ENCODE peak calls at places on chromosomes 6 and 20, in six cellular contexts. Z, C, H, Q, L and O are unnamed samples.

GRCh38 chr6:17884501-17885039 is 102.9 kb downstream of the KIF13A start:
- DNase-seq in L (no peak), C (no peak), H (no peak), Z (no peak), Q (no peak), O (no peak)

GRCh38 chr20:58690851-58691250 is 1.7 kb upstream of the NPEPL1 start:
- DNase-seq in C (no peak), H (no peak), Z (peak; percentile 24), Q (peak; percentile 22), L (no peak), O (no peak)

GRCh38 chr6:156886409-156886808 is 109.2 kb downstream of the ARID1B start:
- DNase-seq in Z (peak; percentile 52), L (no peak), Q (no peak), H (peak; percentile 54), C (peak; percentile 45), O (no peak)

GRCh38 chr6:139753198-139753861 is 378.9 kb upstream of the CITED2 start:
- DNase-seq in C (no peak), L (no peak), H (no peak), Q (peak; percentile 77), Z (no peak), O (no peak)

GRCh38 chr6:6843057-6843627 is 254.6 kb downstream of the LY86 start:
- DNase-seq in L (no peak), H (no peak), Z (no peak), Q (peak; percentile 58), C (no peak), O (no peak)

GRCh38 chr20:3572151-3572550 is 91.0 kb downstream of the GFRA4 start:
- DNase-seq in L (no peak), Z (no peak), C (peak; percentile 24), Q (peak; percentile 36), H (no peak), O (no peak)

GRCh38 chr20:5735845-5736530 is 14.2 kb upstream of the SHLD1 start:
- DNase-seq in Q (peak; percentile 49), L (no peak), H (no peak), C (no peak), Z (no peak), O (no peak)

GRCh38 chr6:1810880-1811279 is 201.2 kb downstream of the FOXC1 start:
- DNase-seq in Q (no peak), Z (no peak), L (no peak), C (no peak), H (no peak), O (no peak)

GRCh38 chr6:131033631-131034030 is 29.4 kb downstream of the EPB41L2 start:
- DNase-seq in Z (no peak), Q (no peak), C (no peak), H (no peak), L (no peak), O (no peak)

GRCh38 chr6:125994659-125995488 is 8.5 kb downstream of the TRMT11 start:
- DNase-seq in H (no peak), L (no peak), Z (no peak), Q (no peak), C (no peak), O (no peak)

GRCh38 chr6:14046476-14047068 is 71.0 kb upstream of the CD83 start:
- DNase-seq in C (peak; percentile 57), H (no peak), Q (peak; percentile 48), Z (peak; percentile 54), L (peak; percentile 32), O (no peak)

GRCh38 chr6:75351570-75351969 is 67.0 kb upstream of the TMEM30A start:
- DNase-seq in Q (no peak), C (no peak), Z (no peak), H (no peak), L (no peak), O (no peak)

GRCh38 chr6:332671-333070 is 40.4 kb downstream of the DUSP22 start:
- DNase-seq in Q (peak; percentile 70), Z (no peak), H (no peak), L (no peak), C (peak; percentile 77), O (no peak)

GRCh38 chr6:99588618-99589289 is 17.9 kb upstream of the PRDM13 start:
- DNase-seq in Q (peak; percentile 59), C (peak; percentile 72), L (peak; percentile 78), Z (peak; percentile 81), H (no peak), O (peak; percentile 78)

GRCh38 chr20:25045343-25045712 is 12.6 kb downstream of the ACSS1 start:
- DNase-seq in Z (peak; percentile 22), H (no peak), Q (no peak), C (no peak), L (no peak), O (peak; percentile 97)

GRCh38 chr6:29762051-29762450 is 38.8 kb downstream of the HLA-F start:
- DNase-seq in Z (no peak), H (no peak), Q (no peak), L (no peak), C (no peak), O (no peak)

GRCh38 chr6:155872961-155873360 is 417.3 kb upstream of the NOX3 start:
- DNase-seq in H (no peak), L (no peak), Z (no peak), Q (no peak), C (no peak), O (no peak)

GRCh38 chr6:14635933-14636599 is 518.5 kb downstream of the CD83 start:
- DNase-seq in C (no peak), Z (no peak), H (no peak), Q (no peak), L (no peak), O (no peak)

GRCh38 chr6:96542702-96543101 is 20.2 kb upstream of the FHL5 start:
- DNase-seq in C (no peak), Z (no peak), Q (no peak), L (no peak), H (no peak), O (no peak)

GRCh38 chr6:36326351-36326995 is 10.2 kb downstream of the BNIP5 start:
- DNase-seq in C (no peak), H (peak; percentile 44), Q (peak; percentile 27), Z (no peak), L (no peak), O (no peak)

GRCh38 chr6:6705061-6705425 is 116.5 kb downstream of the LY86 start:
- DNase-seq in Z (no peak), H (no peak), C (no peak), L (no peak), Q (no peak), O (no peak)

GRCh38 chr6:11218827-11219826 is 13.3 kb downstream of the NEDD9 start:
- DNase-seq in H (peak; percentile 74), L (peak; percentile 67), C (peak; percentile 96), Z (no peak), Q (no peak), O (no peak)

GRCh38 chr6:154343473-154344308 is 12.9 kb downstream of the IPCEF1 start:
- DNase-seq in H (peak; percentile 27), Z (peak; percentile 81), L (peak; percentile 79), Q (peak; percentile 16), C (peak; percentile 5), O (no peak)

GRCh38 chr20:9955646-9956045 is 79.1 kb upstream of the ANKEF1 start:
- DNase-seq in Z (no peak), Q (no peak), L (no peak), C (peak; percentile 17), H (no peak), O (no peak)

GRCh38 chr20:35575958-35576357 is 34.1 kb downstream of the ERGIC3 start:
- DNase-seq in C (no peak), H (no peak), Z (peak; percentile 85), L (peak; percentile 90), Q (no peak), O (no peak)

GRCh38 chr6:50520862-50521261 is 192.5 kb upstream of the TFAP2D start:
- DNase-seq in L (no peak), Q (no peak), C (no peak), H (no peak), Z (no peak), O (no peak)

GRCh38 chr6:135950709-135951108 is 99.2 kb downstream of the PDE7B start:
- DNase-seq in Q (no peak), Z (no peak), C (no peak), L (no peak), H (no peak), O (no peak)

GRCh38 chr6:135955106-135955505 is 103.6 kb downstream of the PDE7B start:
- DNase-seq in Q (no peak), L (no peak), H (no peak), C (no peak), Z (no peak), O (no peak)

GRCh38 chr6:135951169-135951568 is 99.7 kb downstream of the PDE7B start:
- DNase-seq in C (no peak), H (no peak), Z (no peak), Q (no peak), L (no peak), O (no peak)

GRCh38 chr6:135953800-135954199 is 102.3 kb downstream of the PDE7B start:
- DNase-seq in H (no peak), L (no peak), C (no peak), Q (no peak), Z (no peak), O (no peak)
- H3K4me1 ChIP-seq in H (no peaks in the 10 kb centered on the region), L (no peaks in the 10 kb centered on the region), C (no peaks in the 10 kb centered on the region), Q (no peaks in the 10 kb centered on the region), Z (no peaks in the 10 kb centered on the region), O (no peaks in the 10 kb centered on the region)

GRCh38 chr6:73520688-73521350 is at the start of gene EEF1A1:
- DNase-seq in C (peak; percentile 100), L (peak; percentile 100), H (peak; percentile 99), Z (peak; percentile 99), Q (peak; percentile 100), O (peak; percentile 100)

GRCh38 chr6:73525546-73526330 is 4.9 kb upstream of the EEF1A1 start:
- DNase-seq in Z (no peak), C (no peak), Q (peak; percentile 74), L (no peak), H (no peak), O (no peak)

GRCh38 chr6:73523434-73524123 is 2.7 kb upstream of the EEF1A1 start:
- DNase-seq in L (peak; percentile 82), C (peak; percentile 71), Z (peak; percentile 75), Q (peak; percentile 16), H (peak; percentile 66), O (peak; percentile 78)

GRCh38 chr6:73519943-73520687 is 717 bp downstream of the EEF1A1 start:
- DNase-seq in H (peak; percentile 83), L (peak; percentile 78), Q (peak; percentile 78), C (peak; percentile 76), Z (peak; percentile 73), O (peak; percentile 77)

GRCh38 chr6:73521351-73522254 is 771 bp upstream of the EEF1A1 start:
- DNase-seq in H (no peak), Z (no peak), L (no peak), C (peak; percentile 91), Q (peak; percentile 91), O (peak; percentile 80)
- TF ChIP-seq POLR2A in H (no peak), Z (peak; percentile 63), L (no peak), C (no peak), Q (peak; percentile 56), O (peak; percentile 29)

GRCh38 chr6:137237413-137238170 is 18.4 kb upstream of the IFNGR1 start:
- DNase-seq in Q (peak; percentile 88), C (peak; percentile 80), Z (no peak), L (no peak), H (no peak), O (no peak)
- H3K4me1 ChIP-seq in Q (peaks cover 9% of the 10 kb centered on the region), C (peaks cover 18% of the 10 kb centered on the region), Z (peaks cover 26% of the 10 kb centered on the region), L (peaks cover 19% of the 10 kb centered on the region), H (peaks cover 26% of the 10 kb centered on the region), O (no peaks in the 10 kb centered on the region)

DNA sequence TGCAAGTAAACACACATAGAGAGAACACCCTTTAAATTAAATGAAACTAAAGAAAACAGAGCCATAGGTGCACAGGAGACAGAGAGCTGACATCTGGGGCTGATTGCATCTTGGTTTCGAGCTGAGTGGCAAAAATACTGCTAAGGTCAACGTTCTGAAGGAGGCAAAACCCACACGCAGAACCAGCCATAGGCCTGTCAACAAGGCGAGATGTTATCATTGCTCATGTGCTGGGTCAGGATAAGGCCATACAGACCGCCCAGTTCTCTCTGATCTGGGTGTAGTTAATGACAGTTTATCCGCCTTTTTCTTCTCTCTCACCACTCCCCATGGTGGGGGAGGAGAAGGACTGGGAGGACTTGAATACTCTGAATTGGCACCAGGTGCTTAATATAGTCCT is 4.5 kb upstream of the FAM110A start:
- DNase-seq in L (peak; percentile 8), Z (no peak), C (no peak), H (no peak), Q (no peak), O (no peak)
- TF ChIP-seq POLR2A in L (no peak), Z (no peak), C (no peak), H (no peak), Q (no peak), O (no peak)